ENCODE peak calls at places on chromosome 11, in eight cellular contexts. One of them, this sample, is unnamed.

GRCh38 chr11:74006743-74007304 is 2.1 kb downstream of the UCP3 start:
- DNase-seq in AG04450: no peak
- DNase-seq in lower lobe of right lung: no peak
- DNase-seq in heart right ventricle: no peak
- DNase-seq in ascending aorta: no peak
- DNase-seq in suprapubic skin: no peak
- DNase-seq in tibial artery: no peak
- DNase-seq in right lobe of liver: no peak
- DNase-seq in this sample: no peak

GRCh38 chr11:82546556-82547162 is 187.0 kb downstream of the FAM181B start:
- DNase-seq in tibial artery: no peak
- DNase-seq in AG04450: no peak
- DNase-seq in right lobe of liver: no peak
- DNase-seq in heart right ventricle: no peak
- DNase-seq in ascending aorta: no peak
- DNase-seq in lower lobe of right lung: no peak
- DNase-seq in suprapubic skin: no peak
- DNase-seq in this sample: no peak

GRCh38 chr11:409008-409599 is 5.7 kb downstream of the SIGIRR start:
- DNase-seq in suprapubic skin: no peak
- DNase-seq in ascending aorta: no peak
- DNase-seq in heart right ventricle: no peak
- DNase-seq in lower lobe of right lung: peak
- DNase-seq in right lobe of liver: peak
- DNase-seq in AG04450: no peak
- DNase-seq in tibial artery: peak
- DNase-seq in this sample: no peak

GRCh38 chr11:70650075-70650909 is 252.0 kb downstream of the CTTN start:
- DNase-seq in ascending aorta: no peak
- DNase-seq in lower lobe of right lung: peak
- DNase-seq in heart right ventricle: peak
- DNase-seq in suprapubic skin: no peak
- DNase-seq in AG04450: peak
- DNase-seq in right lobe of liver: no peak
- DNase-seq in tibial artery: peak
- DNase-seq in this sample: peak

GRCh38 chr11:116276051-116277044 is 496.4 kb downstream of the BUD13 start:
- DNase-seq in heart right ventricle: peak
- DNase-seq in ascending aorta: peak
- DNase-seq in right lobe of liver: peak
- DNase-seq in lower lobe of right lung: peak
- DNase-seq in tibial artery: peak
- DNase-seq in suprapubic skin: peak
- DNase-seq in AG04450: peak
- DNase-seq in this sample: peak

GRCh38 chr11:128848815-128849455 is 18.2 kb downstream of the KCNJ1 start:
- DNase-seq in lower lobe of right lung: peak
- DNase-seq in ascending aorta: no peak
- DNase-seq in AG04450: no peak
- DNase-seq in tibial artery: no peak
- DNase-seq in suprapubic skin: no peak
- DNase-seq in heart right ventricle: peak
- DNase-seq in right lobe of liver: no peak
- DNase-seq in this sample: no peak

GRCh38 chr11:130194241-130195023 is 34.9 kb downstream of the ST14 start:
- DNase-seq in right lobe of liver: no peak
- DNase-seq in heart right ventricle: no peak
- DNase-seq in lower lobe of right lung: no peak
- DNase-seq in ascending aorta: no peak
- DNase-seq in AG04450: no peak
- DNase-seq in tibial artery: no peak
- DNase-seq in suprapubic skin: no peak
- DNase-seq in this sample: no peak

GRCh38 chr11:77471520-77472234 is 2.2 kb downstream of the PAK1 start:
- DNase-seq in right lobe of liver: no peak
- DNase-seq in tibial artery: no peak
- DNase-seq in heart right ventricle: no peak
- DNase-seq in lower lobe of right lung: no peak
- DNase-seq in suprapubic skin: no peak
- DNase-seq in ascending aorta: no peak
- DNase-seq in AG04450: no peak
- DNase-seq in this sample: peak

GRCh38 chr11:17547051-17547577 is at the start of gene OTOG:
- DNase-seq in lower lobe of right lung: no peak
- DNase-seq in suprapubic skin: no peak
- DNase-seq in tibial artery: no peak
- DNase-seq in right lobe of liver: no peak
- DNase-seq in AG04450: no peak
- DNase-seq in ascending aorta: peak
- DNase-seq in heart right ventricle: no peak
- DNase-seq in this sample: peak

GRCh38 chr11:87439981-87440760 is 402.4 kb downstream of the TMEM135 start:
- DNase-seq in right lobe of liver: no peak
- DNase-seq in tibial artery: no peak
- DNase-seq in ascending aorta: no peak
- DNase-seq in AG04450: no peak
- DNase-seq in heart right ventricle: no peak
- DNase-seq in lower lobe of right lung: no peak
- DNase-seq in suprapubic skin: no peak
- DNase-seq in this sample: no peak

GRCh38 chr11:87443707-87444106 is 406.0 kb downstream of the TMEM135 start:
- DNase-seq in heart right ventricle: no peak
- DNase-seq in AG04450: no peak
- DNase-seq in suprapubic skin: no peak
- DNase-seq in lower lobe of right lung: no peak
- DNase-seq in ascending aorta: no peak
- DNase-seq in right lobe of liver: no peak
- DNase-seq in tibial artery: no peak
- DNase-seq in this sample: no peak

GRCh38 chr11:87437133-87437843 is 399.6 kb downstream of the TMEM135 start:
- DNase-seq in suprapubic skin: no peak
- DNase-seq in heart right ventricle: no peak
- DNase-seq in ascending aorta: no peak
- DNase-seq in tibial artery: no peak
- DNase-seq in AG04450: no peak
- DNase-seq in lower lobe of right lung: no peak
- DNase-seq in right lobe of liver: no peak
- DNase-seq in this sample: no peak

GRCh38 chr11:87432006-87432405 is 394.3 kb downstream of the TMEM135 start:
- DNase-seq in tibial artery: no peak
- DNase-seq in lower lobe of right lung: no peak
- DNase-seq in ascending aorta: no peak
- DNase-seq in suprapubic skin: no peak
- DNase-seq in AG04450: peak
- DNase-seq in heart right ventricle: no peak
- DNase-seq in right lobe of liver: no peak
- DNase-seq in this sample: no peak

DNA sequence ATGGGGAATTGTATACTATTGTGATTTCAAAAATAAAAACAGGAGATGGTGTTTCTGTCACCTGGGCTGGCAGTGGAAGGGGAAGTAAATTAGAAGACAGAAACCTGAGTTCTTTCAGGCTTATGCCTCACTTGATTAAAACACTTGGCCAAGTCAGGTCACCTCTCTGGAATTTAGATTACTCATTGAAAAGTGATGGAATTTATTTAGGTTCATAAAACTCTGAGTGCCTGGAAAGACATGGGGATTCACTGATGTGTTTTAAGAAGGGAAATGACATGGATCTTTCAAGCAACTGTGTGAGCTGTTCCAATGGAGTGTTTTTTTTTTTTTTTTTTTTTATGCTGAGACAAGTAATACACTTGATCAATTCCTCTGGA is 400.1 kb downstream of the TMEM135 start:
- DNase-seq in ascending aorta: no peak
- DNase-seq in right lobe of liver: no peak
- DNase-seq in AG04450: no peak
- DNase-seq in heart right ventricle: no peak
- DNase-seq in tibial artery: no peak
- DNase-seq in suprapubic skin: no peak
- DNase-seq in lower lobe of right lung: no peak
- DNase-seq in this sample: no peak
- TF ChIP-seq CTCF in ascending aorta: no peak
- TF ChIP-seq CTCF in right lobe of liver: no peak
- TF ChIP-seq CTCF in AG04450: no peak
- TF ChIP-seq CTCF in heart right ventricle: no peak
- TF ChIP-seq CTCF in tibial artery: no peak
- TF ChIP-seq CTCF in suprapubic skin: no peak
- TF ChIP-seq CTCF in lower lobe of right lung: no peak
- TF ChIP-seq CTCF in this sample: no peak

GRCh38 chr11:75429641-75429901 is 3.4 kb downstream of the KLHL35 start:
- DNase-seq in heart right ventricle: no peak
- DNase-seq in suprapubic skin: no peak
- DNase-seq in tibial artery: no peak
- DNase-seq in lower lobe of right lung: no peak
- DNase-seq in right lobe of liver: no peak
- DNase-seq in AG04450: no peak
- DNase-seq in ascending aorta: no peak
- DNase-seq in this sample: no peak
- H3K4me3 ChIP-seq in heart right ventricle: peak
- H3K4me3 ChIP-seq in suprapubic skin: peak
- H3K4me3 ChIP-seq in tibial artery: peak
- H3K4me3 ChIP-seq in lower lobe of right lung: peak
- H3K4me3 ChIP-seq in right lobe of liver: no peak
- H3K4me3 ChIP-seq in AG04450: no peak
- H3K4me3 ChIP-seq in ascending aorta: peak
- H3K4me3 ChIP-seq in this sample: no peak

GRCh38 chr11:108669261-108669660 is 4.4 kb downstream of the DDX10 start:
- DNase-seq in ascending aorta: no peak
- DNase-seq in AG04450: no peak
- DNase-seq in tibial artery: no peak
- DNase-seq in heart right ventricle: no peak
- DNase-seq in lower lobe of right lung: no peak
- DNase-seq in suprapubic skin: no peak
- DNase-seq in right lobe of liver: no peak
- DNase-seq in this sample: no peak

GRCh38 chr11:108666373-108666772 is 1.5 kb downstream of the DDX10 start:
- DNase-seq in heart right ventricle: no peak
- DNase-seq in lower lobe of right lung: no peak
- DNase-seq in AG04450: no peak
- DNase-seq in suprapubic skin: no peak
- DNase-seq in right lobe of liver: no peak
- DNase-seq in ascending aorta: no peak
- DNase-seq in tibial artery: no peak
- DNase-seq in this sample: no peak

GRCh38 chr11:108670381-108670930 is 5.6 kb downstream of the DDX10 start:
- DNase-seq in tibial artery: no peak
- DNase-seq in lower lobe of right lung: no peak
- DNase-seq in right lobe of liver: no peak
- DNase-seq in heart right ventricle: no peak
- DNase-seq in AG04450: no peak
- DNase-seq in ascending aorta: no peak
- DNase-seq in suprapubic skin: no peak
- DNase-seq in this sample: no peak

GRCh38 chr11:108672113-108672512 is 7.2 kb downstream of the DDX10 start:
- DNase-seq in right lobe of liver: no peak
- DNase-seq in suprapubic skin: no peak
- DNase-seq in heart right ventricle: no peak
- DNase-seq in lower lobe of right lung: no peak
- DNase-seq in AG04450: no peak
- DNase-seq in ascending aorta: no peak
- DNase-seq in tibial artery: no peak
- DNase-seq in this sample: peak

DNA sequence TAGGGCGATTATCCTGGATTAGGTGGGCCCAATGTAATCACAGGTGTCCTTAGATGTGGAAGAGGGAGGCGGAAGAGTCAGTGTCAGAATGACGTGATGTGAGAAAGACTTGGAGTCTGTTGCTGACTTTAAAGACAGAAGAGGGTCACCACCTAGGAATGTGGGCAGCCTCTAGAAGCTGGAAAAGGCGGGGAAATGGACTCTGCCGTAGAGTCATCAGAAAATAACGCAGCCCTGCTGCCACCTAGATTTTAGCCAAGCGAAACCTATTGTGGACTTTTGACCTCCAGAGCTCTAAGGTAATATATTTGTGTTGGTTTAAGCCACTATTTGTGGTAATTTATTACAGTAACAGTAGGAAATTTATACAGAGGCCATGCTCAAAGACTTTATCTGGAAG is 4.8 kb downstream of the DDX10 start:
- DNase-seq in heart right ventricle: no peak
- DNase-seq in ascending aorta: no peak
- DNase-seq in right lobe of liver: no peak
- DNase-seq in AG04450: no peak
- DNase-seq in lower lobe of right lung: no peak
- DNase-seq in suprapubic skin: no peak
- DNase-seq in tibial artery: no peak
- DNase-seq in this sample: no peak
- H3K27ac ChIP-seq in heart right ventricle: no peak
- H3K27ac ChIP-seq in ascending aorta: no peak
- H3K27ac ChIP-seq in right lobe of liver: no peak
- H3K27ac ChIP-seq in AG04450: no peak
- H3K27ac ChIP-seq in lower lobe of right lung: no peak
- H3K27ac ChIP-seq in suprapubic skin: no peak
- H3K27ac ChIP-seq in tibial artery: no peak
- H3K27ac ChIP-seq in this sample: no peak

GRCh38 chr11:67581469-67581868 is 2.1 kb upstream of the GSTP1 start:
- DNase-seq in AG04450: no peak
- DNase-seq in ascending aorta: no peak
- DNase-seq in tibial artery: no peak
- DNase-seq in heart right ventricle: no peak
- DNase-seq in lower lobe of right lung: peak
- DNase-seq in right lobe of liver: no peak
- DNase-seq in suprapubic skin: no peak
- DNase-seq in this sample: peak

GRCh38 chr11:67572747-67573419 is 10.7 kb upstream of the GSTP1 start:
- DNase-seq in heart right ventricle: peak
- DNase-seq in tibial artery: no peak
- DNase-seq in AG04450: no peak
- DNase-seq in ascending aorta: no peak
- DNase-seq in right lobe of liver: peak
- DNase-seq in lower lobe of right lung: peak
- DNase-seq in suprapubic skin: no peak
- DNase-seq in this sample: peak

GRCh38 chr11:67576742-67577475 is 6.7 kb upstream of the GSTP1 start:
- DNase-seq in lower lobe of right lung: no peak
- DNase-seq in tibial artery: no peak
- DNase-seq in suprapubic skin: no peak
- DNase-seq in heart right ventricle: no peak
- DNase-seq in ascending aorta: no peak
- DNase-seq in AG04450: no peak
- DNase-seq in right lobe of liver: no peak
- DNase-seq in this sample: no peak

GRCh38 chr11:67582026-67582425 is 1.6 kb upstream of the GSTP1 start:
- DNase-seq in tibial artery: no peak
- DNase-seq in right lobe of liver: no peak
- DNase-seq in AG04450: no peak
- DNase-seq in suprapubic skin: no peak
- DNase-seq in lower lobe of right lung: no peak
- DNase-seq in ascending aorta: no peak
- DNase-seq in heart right ventricle: no peak
- DNase-seq in this sample: no peak

DNA sequence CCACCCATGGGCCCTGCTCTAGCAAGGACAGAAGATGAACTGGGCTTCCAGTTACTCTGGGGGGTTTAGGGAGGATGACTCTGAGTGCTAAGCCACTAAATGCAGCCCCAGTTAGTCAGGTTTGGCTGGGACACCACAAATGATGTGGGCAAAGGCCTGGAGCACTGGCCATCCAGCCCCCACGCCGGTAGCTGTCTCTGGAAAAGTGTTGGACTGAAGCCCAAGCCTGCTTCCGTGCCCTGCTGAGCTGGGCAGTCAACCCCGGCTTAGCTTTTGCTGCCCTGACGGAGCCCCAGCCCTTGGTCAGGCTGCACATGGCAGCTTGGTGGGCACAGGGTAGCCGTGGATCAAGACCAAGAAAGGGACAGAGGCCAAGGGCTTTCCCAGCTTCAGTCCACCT is 5.7 kb upstream of the GSTP1 start:
- DNase-seq in right lobe of liver: no peak
- DNase-seq in AG04450: no peak
- DNase-seq in suprapubic skin: no peak
- DNase-seq in ascending aorta: no peak
- DNase-seq in tibial artery: no peak
- DNase-seq in lower lobe of right lung: no peak
- DNase-seq in heart right ventricle: no peak
- DNase-seq in this sample: peak
- TF ChIP-seq CTCF in right lobe of liver: no peak
- TF ChIP-seq CTCF in AG04450: no peak
- TF ChIP-seq CTCF in suprapubic skin: no peak
- TF ChIP-seq CTCF in ascending aorta: no peak
- TF ChIP-seq CTCF in tibial artery: no peak
- TF ChIP-seq CTCF in lower lobe of right lung: no peak
- TF ChIP-seq CTCF in heart right ventricle: no peak
- TF ChIP-seq CTCF in this sample: no peak

This sample was measured in thyroid gland.